ENCODE peak calls at places on chromosome 15, in six cellular contexts. One of them, this sample, is unnamed.

GRCh38 chr15:35170216-35170615 is 85.1 kb upstream of the NANOGP8 start:
- DNase-seq in Ammon's horn: peak
- DNase-seq in T-cell: no peak
- DNase-seq in CD4-positive, alpha-beta T cell: no peak
- DNase-seq in heart right ventricle: no peak
- DNase-seq in left lung: no peak
- DNase-seq in this sample: no peak

GRCh38 chr15:60426870-60427528 is 29.2 kb upstream of the ANXA2 start:
- DNase-seq in Ammon's horn: no peak
- DNase-seq in T-cell: no peak
- DNase-seq in CD4-positive, alpha-beta T cell: no peak
- DNase-seq in heart right ventricle: no peak
- DNase-seq in left lung: no peak
- DNase-seq in this sample: no peak

GRCh38 chr15:71659730-71660067 is 150.7 kb upstream of the NR2E3 start:
- DNase-seq in Ammon's horn: no peak
- DNase-seq in T-cell: no peak
- DNase-seq in CD4-positive, alpha-beta T cell: no peak
- DNase-seq in heart right ventricle: no peak
- DNase-seq in left lung: no peak
- DNase-seq in this sample: no peak

GRCh38 chr15:71080705-71081104 is 34.6 kb upstream of the THSD4 start:
- DNase-seq in Ammon's horn: no peak
- DNase-seq in T-cell: no peak
- DNase-seq in CD4-positive, alpha-beta T cell: no peak
- DNase-seq in heart right ventricle: no peak
- DNase-seq in left lung: no peak
- DNase-seq in this sample: no peak

GRCh38 chr15:100112061-100112420 is 229.7 kb downstream of the ADAMTS17 start:
- DNase-seq in Ammon's horn: no peak
- DNase-seq in T-cell: no peak
- DNase-seq in CD4-positive, alpha-beta T cell: no peak
- DNase-seq in heart right ventricle: no peak
- DNase-seq in left lung: no peak
- DNase-seq in this sample: no peak

GRCh38 chr15:101440846-101441590 is 48.5 kb downstream of the PCSK6 start:
- DNase-seq in Ammon's horn: no peak
- DNase-seq in T-cell: no peak
- DNase-seq in CD4-positive, alpha-beta T cell: no peak
- DNase-seq in heart right ventricle: no peak
- DNase-seq in left lung: no peak
- DNase-seq in this sample: no peak

GRCh38 chr15:60212536-60212935 is 185.2 kb downstream of the ANXA2 start:
- DNase-seq in Ammon's horn: no peak
- DNase-seq in T-cell: no peak
- DNase-seq in CD4-positive, alpha-beta T cell: no peak
- DNase-seq in heart right ventricle: no peak
- DNase-seq in left lung: no peak
- DNase-seq in this sample: peak

GRCh38 chr15:64895285-64896065 is 16.2 kb upstream of the ANKDD1A start:
- DNase-seq in Ammon's horn: peak
- DNase-seq in T-cell: peak
- DNase-seq in CD4-positive, alpha-beta T cell: no peak
- DNase-seq in heart right ventricle: no peak
- DNase-seq in left lung: peak
- DNase-seq in this sample: no peak

This sample was measured in neural progenitor cell.